ENCODE peak calls at places on chromosomes 2 and 18, in four cellular contexts. Y is neural progenitor cell, H is esophagus squamous epithelium, Q is pancreas. J is an unnamed sample. For H3K4me1, the result is how much of the 10 kb centered on the place peaks cover.

GRCh38 chr18:12990128-12990485 is 1.1 kb upstream of the CEP192 start:
- DNase-seq in Y (no peak), H (no peak), Q (no peak), J (no peak)

GRCh38 chr2:73110622-73111299 is 2.0 kb downstream of the RAB11FIP5 start:
- DNase-seq in Y (no peak), H (no peak), Q (no peak), J (no peak)

GRCh38 chr2:73906847-73907505 is 14.2 kb downstream of the ACTG2 start:
- DNase-seq in Y (no peak), H (no peak), Q (no peak), J (no peak)

GRCh38 chr2:7508220-7508943 is 591.2 kb downstream of the RNF144A start:
- DNase-seq in Y (no peak), H (no peak), Q (no peak), J (no peak)

GRCh38 chr2:27807476-27807875 is 36.0 kb downstream of the MRPL33 start:
- DNase-seq in Y (peak), H (no peak), Q (peak), J (no peak)

GRCh38 chr18:28086530-28087172 is 90.3 kb downstream of the CDH2 start:
- DNase-seq in Y (peak), H (no peak), Q (no peak), J (no peak)

GRCh38 chr2:187873132-187873531 is 318.9 kb upstream of the TFPI start:
- DNase-seq in Y (no peak), H (no peak), Q (no peak), J (no peak)

GRCh38 chr2:240856151-240856980 is 12.3 kb upstream of the AGXT start:
- DNase-seq in Y (peak), H (no peak), Q (no peak), J (no peak)

GRCh38 chr2:99880148-99880983 is 262.0 kb downstream of the AFF3 start:
- DNase-seq in Y (no peak), H (no peak), Q (no peak), J (no peak)

GRCh38 chr2:67083978-67084377 is 313.2 kb upstream of the ETAA1 start:
- DNase-seq in Y (no peak), H (no peak), Q (no peak), J (no peak)

GRCh38 chr2:55839182-55839819 is 84.3 kb downstream of the EFEMP1 start:
- DNase-seq in Y (peak), H (no peak), Q (peak), J (no peak)

GRCh38 chr2:191582355-191582754 is 95.6 kb upstream of the NABP1 start:
- DNase-seq in Y (no peak), H (no peak), Q (no peak), J (no peak)

GRCh38 chr18:25164837-25165791 is 186.9 kb downstream of the ZNF521 start:
- DNase-seq in Y (no peak), H (no peak), Q (no peak), J (no peak)

GRCh38 chr2:221104391-221104811 is 467.7 kb downstream of the EPHA4 start:
- DNase-seq in Y (peak), H (no peak), Q (no peak), J (peak)

GRCh38 chr2:124025349-124025720 is 248 bp downstream of the CNTNAP5 start:
- DNase-seq in Y (no peak), H (no peak), Q (no peak), J (no peak)

GRCh38 chr2:241878007-241878970 is 8.8 kb downstream of the RTP5 start:
- DNase-seq in Y (peak), H (no peak), Q (peak), J (no peak)

GRCh38 chr2:45446016-45446415 is 165.1 kb downstream of the SRBD1 start:
- DNase-seq in Y (no peak), H (no peak), Q (peak), J (no peak)

GRCh38 chr18:24514439-24514838 is 54.0 kb downstream of the HRH4 start:
- DNase-seq in Y (peak), H (no peak), Q (no peak), J (no peak)

GRCh38 chr2:99691931-99692330 is 202.1 kb upstream of the REV1 start:
- DNase-seq in Y (no peak), H (no peak), Q (no peak), J (peak)

GRCh38 chr2:203062126-203062525 is 47.5 kb downstream of the NBEAL1 start:
- DNase-seq in Y (no peak), H (no peak), Q (no peak), J (no peak)

GRCh38 chr2:235325126-235325525 is 168.7 kb upstream of the AGAP1 start:
- DNase-seq in Y (no peak), H (no peak), Q (no peak), J (no peak)

GRCh38 chr2:98709530-98709929 is 21.4 kb downstream of the MGAT4A start:
- DNase-seq in Y (no peak), H (no peak), Q (peak), J (no peak)

GRCh38 chr2:209696836-209697711 is 74.6 kb upstream of the UNC80 start:
- DNase-seq in Y (no peak), H (no peak), Q (no peak), J (no peak)

GRCh38 chr2:111679202-111679601 is 204.8 kb downstream of the ANAPC1 start:
- DNase-seq in Y (no peak), H (no peak), Q (no peak), J (no peak)

GRCh38 chr2:127416486-127417001 is 1.7 kb upstream of the PROC start:
- DNase-seq in Y (no peak), H (no peak), Q (no peak), J (no peak)

GRCh38 chr2:174561283-174562275 is 36.0 kb downstream of the WIPF1 start:
- DNase-seq in Y (peak), H (no peak), Q (peak), J (peak)

GRCh38 chr18:31591628-31592027 is at the start of gene TTR:
- DNase-seq in Y (no peak), H (no peak), Q (no peak), J (no peak)

GRCh38 chr2:33577084-33577483 is 22.0 kb downstream of the FAM98A start:
- DNase-seq in Y (peak), H (no peak), Q (no peak), J (no peak)

GRCh38 chr2:257842-258241 is 6.0 kb downstream of the SH3YL1 start:
- DNase-seq in Y (no peak), H (no peak), Q (no peak), J (no peak)

GRCh38 chr2:238434846-238435751 is 8.4 kb downstream of the ASB1 start:
- DNase-seq in Y (no peak), H (no peak), Q (no peak), J (no peak)

GRCh38 chr2:55511508-55512124 is 7.9 kb upstream of the CFAP36 start:
- DNase-seq in Y (peak), H (no peak), Q (no peak), J (no peak)

GRCh38 chr2:11744631-11745394 is 1.6 kb upstream of the LPIN1 start:
- DNase-seq in Y (peak), H (no peak), Q (no peak), J (no peak)
- TF ChIP-seq CTCF in Y (peak), H (peak), Q (no peak), J (no peak)

GRCh38 chr2:22854588-22854987 is 530.4 kb upstream of the KLHL29 start:
- DNase-seq in Y (no peak), H (no peak), Q (no peak), J (no peak)

GRCh38 chr2:22855081-22855480 is 529.9 kb upstream of the KLHL29 start:
- DNase-seq in Y (peak), H (no peak), Q (no peak), J (no peak)

GRCh38 chr2:22855761-22856184 is 529.2 kb upstream of the KLHL29 start:
- DNase-seq in Y (no peak), H (no peak), Q (no peak), J (no peak)

GRCh38 chr2:22850310-22850709 is 534.7 kb upstream of the KLHL29 start:
- DNase-seq in Y (no peak), H (no peak), Q (no peak), J (no peak)
- H3K27ac ChIP-seq in Y (no peak), H (no peak), Q (no peak), J (no peak)

DNA sequence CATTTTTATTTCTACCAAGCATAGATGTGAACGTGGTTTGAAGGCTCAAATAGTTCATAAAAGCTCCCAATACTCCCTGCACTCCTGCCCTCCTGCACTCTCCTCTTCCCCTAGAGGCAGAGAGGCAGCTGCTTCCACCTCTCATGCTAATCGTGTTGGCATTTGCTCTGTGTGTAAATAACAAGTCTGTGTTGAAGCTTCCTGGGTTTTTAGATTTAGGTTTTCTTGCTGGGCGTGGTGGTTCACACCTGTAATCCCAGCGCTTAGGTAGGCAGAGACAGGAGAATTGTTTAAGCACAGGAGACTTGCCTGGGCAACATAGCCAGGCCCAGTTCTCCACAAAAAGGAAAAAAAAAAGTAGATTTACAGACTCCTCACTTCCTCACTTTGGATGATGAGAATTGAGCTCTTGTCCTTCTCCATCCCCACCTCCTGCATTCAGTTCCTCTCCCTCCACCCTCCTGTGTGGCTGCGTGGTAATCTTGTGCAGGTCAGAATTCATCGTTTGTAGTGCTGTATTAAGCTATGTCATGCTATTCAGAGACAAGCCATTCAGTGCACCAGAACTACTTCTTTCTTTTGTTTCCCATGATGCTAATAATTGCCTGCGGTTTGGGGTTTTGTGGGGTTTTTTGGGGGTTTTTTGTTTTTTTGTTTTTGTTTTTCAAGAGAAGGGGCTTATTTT is 37.4 kb downstream of the MAL start:
- DNase-seq in Y (no peak), H (no peak), Q (no peak), J (no peak)
- H3K4me1 ChIP-seq in Y (under half), H (under half), Q (under half), J (under half)

GRCh38 chr2:197266477-197266876 is 44.1 kb downstream of the ANKRD44 start:
- DNase-seq in Y (no peak), H (no peak), Q (no peak), J (no peak)
- TF ChIP-seq CTCF in Y (no peak), H (no peak), Q (no peak), J (no peak)

GRCh38 chr2:85737961-85738360 is 15.8 kb upstream of the ATOH8 start:
- DNase-seq in Y (no peak), H (no peak), Q (no peak), J (no peak)

GRCh38 chr2:85735691-85736090 is 18.1 kb upstream of the ATOH8 start:
- DNase-seq in Y (no peak), H (no peak), Q (no peak), J (no peak)

GRCh38 chr2:85734942-85735608 is 18.7 kb upstream of the ATOH8 start:
- DNase-seq in Y (no peak), H (no peak), Q (no peak), J (no peak)

GRCh38 chr2:85737481-85737880 is 16.3 kb upstream of the ATOH8 start:
- DNase-seq in Y (no peak), H (no peak), Q (peak), J (peak)

DNA sequence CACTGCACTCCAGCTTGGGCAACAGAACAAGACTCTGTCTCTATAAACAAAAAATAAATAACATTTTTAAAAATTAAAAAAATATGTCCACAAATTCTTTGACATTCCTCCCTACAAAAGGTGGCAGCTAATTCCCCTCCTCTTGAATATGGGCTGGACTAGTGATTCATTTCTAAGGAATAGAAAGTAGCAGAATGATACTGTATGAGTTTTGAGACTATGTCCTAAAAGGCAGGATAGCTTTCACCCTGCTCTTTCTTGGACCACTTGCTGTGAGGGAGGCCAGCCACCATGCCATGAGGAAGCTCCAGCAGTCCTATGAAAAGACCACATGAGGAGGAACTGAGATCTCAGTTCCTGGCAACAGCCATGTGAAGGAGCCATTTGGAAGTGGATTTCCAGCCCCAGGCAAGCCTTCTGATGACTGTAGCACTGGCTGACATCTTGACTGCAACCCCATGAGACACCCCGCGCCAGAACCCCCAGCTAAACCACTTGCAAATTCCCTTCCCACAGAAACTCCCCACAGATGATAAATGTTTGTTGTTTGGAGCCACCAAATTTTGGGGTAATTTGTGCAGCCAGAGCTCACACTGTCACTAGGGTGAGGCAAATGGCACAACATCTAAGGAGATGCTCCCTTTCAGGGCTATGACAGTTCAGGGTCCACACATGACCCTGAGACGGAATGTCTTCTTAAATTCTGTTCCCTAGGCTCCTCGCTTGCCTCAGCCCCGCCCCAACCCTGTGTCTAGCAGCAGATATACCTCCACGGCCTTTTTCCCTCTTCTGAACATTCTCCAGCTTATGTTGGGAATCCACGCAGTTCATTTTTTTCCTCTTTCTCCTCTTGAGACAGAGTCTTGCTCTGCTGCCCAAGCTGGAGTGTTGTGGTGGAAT is 17.1 kb upstream of the ATOH8 start:
- DNase-seq in Y (no peak), H (no peak), Q (no peak), J (no peak)
- H3K27ac ChIP-seq in Y (no peak), H (peak), Q (peak), J (peak)

DNA sequence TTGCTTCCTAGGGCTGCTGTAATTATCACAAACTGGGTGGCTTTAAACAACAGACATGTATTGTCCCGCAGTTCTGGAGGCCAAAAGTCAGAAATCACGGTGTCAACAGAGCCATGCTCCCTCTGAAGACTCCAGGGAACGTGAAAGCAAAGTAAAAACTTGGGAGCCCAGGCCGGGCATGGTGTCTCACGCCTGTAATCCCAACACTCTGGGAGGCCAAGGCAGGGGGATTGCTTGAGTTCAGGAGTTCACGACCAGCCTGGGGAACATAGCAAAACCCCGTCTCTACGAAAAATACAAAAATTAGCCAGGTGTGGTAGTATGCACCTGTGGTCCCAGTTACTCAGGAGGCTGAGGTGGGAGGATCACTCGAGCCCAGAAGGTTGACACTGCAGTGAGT is 63.5 kb downstream of the MCFD2 start:
- DNase-seq in Y (no peak), H (no peak), Q (no peak), J (no peak)
- H3K4me1 ChIP-seq in Y (under half), H (under half), Q (under half), J (half or more)

GRCh38 chr2:96239745-96240264 is 26.0 kb downstream of the TMEM127 start:
- DNase-seq in Y (no peak), H (no peak), Q (no peak), J (no peak)

GRCh38 chr2:96239091-96239490 is 26.7 kb downstream of the TMEM127 start:
- DNase-seq in Y (no peak), H (no peak), Q (no peak), J (no peak)

GRCh38 chr2:96241901-96242611 is 23.7 kb downstream of the TMEM127 start:
- DNase-seq in Y (no peak), H (no peak), Q (no peak), J (peak)

GRCh38 chr2:96240341-96241038 is 25.3 kb downstream of the TMEM127 start:
- DNase-seq in Y (no peak), H (no peak), Q (no peak), J (no peak)

DNA sequence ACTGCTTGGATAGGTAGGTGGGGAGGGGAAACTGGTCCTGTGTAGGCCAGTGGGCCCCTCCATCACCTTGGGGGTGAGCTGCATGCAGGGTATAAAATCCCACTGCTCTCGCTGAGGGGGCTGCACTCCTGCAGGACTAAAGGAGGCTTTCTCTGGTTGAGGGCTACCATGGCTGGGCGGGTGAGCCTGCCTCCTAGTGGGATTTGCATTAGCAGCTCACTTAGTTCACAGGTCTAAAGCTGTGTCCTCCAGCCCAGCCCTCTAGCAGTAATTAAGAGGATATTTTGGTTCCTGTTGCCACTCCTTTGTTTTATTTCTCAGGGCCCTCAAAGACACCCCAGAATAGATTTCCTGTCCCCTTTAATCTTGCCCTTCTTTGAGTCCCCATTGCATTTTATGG is 24.6 kb downstream of the TMEM127 start:
- DNase-seq in Y (peak), H (no peak), Q (no peak), J (no peak)
- TF ChIP-seq CTCF in Y (peak), H (no peak), Q (no peak), J (no peak)

GRCh38 chr2:159287733-159288132 is 1.2 kb upstream of the WDSUB1 start:
- DNase-seq in Y (no peak), H (no peak), Q (no peak), J (no peak)
- H3K27ac ChIP-seq in Y (no peak), H (no peak), Q (peak), J (peak)

GRCh38 chr2:64218137-64218536 is 73.9 kb upstream of the PELI1 start:
- DNase-seq in Y (no peak), H (no peak), Q (no peak), J (no peak)
- H3K4me1 ChIP-seq in Y (under half), H (under half), Q (under half), J (under half)